ENCODE peak calls at places on chromosome 6, in four cellular contexts. X is endothelial cell, H is WTC11, Q is fibroblast of pulmonary artery. S is an unnamed sample.

GRCh38 chr6:138025528-138025941 is 81.7 kb downstream of the PERP start:
- DNase-seq in Q (no peak), H (no peak), X (no peak), S (no peak)

GRCh38 chr6:150857062-150857905 is 8.2 kb upstream of the MTHFD1L start:
- DNase-seq in Q (peak; percentile 100), H (no peak), X (no peak), S (peak; percentile 29)

GRCh38 chr6:45021652-45022051 is 306.5 kb upstream of the RUNX2 start:
- DNase-seq in H (no peak), Q (no peak), X (no peak), S (no peak)

GRCh38 chr6:121627761-121628160 is 192.3 kb downstream of the GJA1 start:
- DNase-seq in X (no peak), H (no peak), Q (no peak), S (no peak)

GRCh38 chr6:2376429-2377355 is 131.3 kb upstream of the GMDS start:
- DNase-seq in X (no peak), Q (no peak), H (no peak), S (no peak)

GRCh38 chr6:42259286-42259685 is 41.6 kb upstream of the MRPS10 start:
- DNase-seq in Q (no peak), H (no peak), X (no peak), S (no peak)

GRCh38 chr6:45586216-45587171 is 208.8 kb upstream of the SUPT3H start:
- DNase-seq in Q (no peak), X (no peak), H (no peak), S (no peak)

GRCh38 chr6:56528412-56528841 is 114.3 kb downstream of the DST start:
- DNase-seq in H (no peak), Q (peak; percentile 84), X (no peak), S (no peak)

GRCh38 chr6:35128496-35128895 is 12.6 kb downstream of the TCP11 start:
- DNase-seq in X (no peak), Q (no peak), H (no peak), S (no peak)

GRCh38 chr6:37119387-37119886 is 50.5 kb upstream of the PIM1 start:
- DNase-seq in H (no peak), X (no peak), Q (no peak), S (no peak)

GRCh38 chr6:37125779-37126553 is 44.0 kb upstream of the PIM1 start:
- DNase-seq in Q (no peak), X (peak; percentile 30), H (peak; percentile 80), S (no peak)

GRCh38 chr6:37123957-37124729 is 45.8 kb upstream of the PIM1 start:
- DNase-seq in X (no peak), H (no peak), Q (no peak), S (no peak)

GRCh38 chr6:37126554-37126906 is 43.4 kb upstream of the PIM1 start:
- DNase-seq in X (no peak), H (no peak), Q (no peak), S (no peak)

DNA sequence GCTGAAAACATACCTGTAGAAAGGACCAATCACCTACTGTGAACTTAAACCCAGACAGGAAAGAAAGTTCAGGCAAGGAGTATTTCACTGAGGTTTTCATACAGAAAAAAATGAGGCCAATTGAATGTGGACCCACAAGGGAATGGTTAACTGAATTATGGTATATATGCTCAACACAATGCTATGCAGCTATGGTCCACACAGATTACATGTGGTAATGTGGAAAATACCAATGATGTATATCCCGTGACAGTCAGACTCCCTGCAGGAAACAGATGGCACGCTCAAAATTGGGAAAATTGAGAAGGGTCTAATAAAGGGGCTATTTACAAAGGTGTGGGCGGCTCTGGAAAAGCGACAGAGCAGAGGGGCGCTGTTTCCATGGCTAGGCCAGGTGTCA is 47.1 kb upstream of the PIM1 start:
- DNase-seq in X (no peak), Q (no peak), H (no peak), S (no peak)
- TF ChIP-seq CTCF in X (no peak), Q (no peak), H (no peak), S (no peak)

GRCh38 chr6:154672086-154672485 is 61.1 kb upstream of the SCAF8 start:
- DNase-seq in H (no peak), Q (no peak), X (no peak), S (no peak)

GRCh38 chr6:154673919-154674318 is 59.3 kb upstream of the SCAF8 start:
- DNase-seq in Q (no peak), H (no peak), X (no peak), S (no peak)

DNA sequence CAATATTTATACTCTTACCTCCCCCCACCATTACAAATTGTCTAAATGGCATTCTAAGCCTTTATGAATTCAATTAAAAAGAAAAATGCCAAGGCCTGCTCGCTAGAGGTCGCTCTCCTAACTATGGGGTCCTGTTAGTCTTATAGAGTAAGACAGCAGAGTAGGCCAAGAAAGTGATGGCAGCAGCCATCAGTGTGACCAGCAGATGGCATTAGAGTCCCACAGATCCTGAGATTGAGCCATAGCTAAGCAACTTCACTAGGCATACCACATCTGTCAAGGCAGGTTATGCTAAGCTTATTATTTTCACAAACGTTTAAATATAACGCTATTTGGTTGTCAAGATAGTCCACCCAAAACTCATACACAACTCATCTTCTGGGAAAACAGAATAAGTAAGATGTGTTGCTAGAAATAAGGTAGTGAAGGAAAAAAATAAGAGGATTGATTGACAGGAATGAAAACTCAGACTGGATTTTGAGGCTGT is 57.6 kb upstream of the SCAF8 start:
- DNase-seq in H (peak; percentile 86), Q (peak; percentile 99), X (peak; percentile 87), S (peak; percentile 77)
- TF ChIP-seq CTCF in H (peak; percentile 89), Q (peak; percentile 100), X (peak; percentile 96), S (peak; percentile 66)

GRCh38 chr6:17448165-17448564 is 54.8 kb downstream of the CAP2 start:
- DNase-seq in X (no peak), H (no peak), Q (no peak), S (no peak)

GRCh38 chr6:17450825-17451224 is 57.4 kb downstream of the CAP2 start:
- DNase-seq in H (no peak), Q (no peak), X (no peak), S (no peak)

GRCh38 chr6:17442196-17442595 is 48.8 kb downstream of the CAP2 start:
- DNase-seq in H (no peak), Q (no peak), X (no peak), S (no peak)

GRCh38 chr6:17446713-17447112 is 53.3 kb downstream of the CAP2 start:
- DNase-seq in Q (no peak), X (no peak), H (peak; percentile 14), S (no peak)
- TF ChIP-seq CTCF in Q (no peak), X (no peak), H (no peak), S (no peak)

DNA sequence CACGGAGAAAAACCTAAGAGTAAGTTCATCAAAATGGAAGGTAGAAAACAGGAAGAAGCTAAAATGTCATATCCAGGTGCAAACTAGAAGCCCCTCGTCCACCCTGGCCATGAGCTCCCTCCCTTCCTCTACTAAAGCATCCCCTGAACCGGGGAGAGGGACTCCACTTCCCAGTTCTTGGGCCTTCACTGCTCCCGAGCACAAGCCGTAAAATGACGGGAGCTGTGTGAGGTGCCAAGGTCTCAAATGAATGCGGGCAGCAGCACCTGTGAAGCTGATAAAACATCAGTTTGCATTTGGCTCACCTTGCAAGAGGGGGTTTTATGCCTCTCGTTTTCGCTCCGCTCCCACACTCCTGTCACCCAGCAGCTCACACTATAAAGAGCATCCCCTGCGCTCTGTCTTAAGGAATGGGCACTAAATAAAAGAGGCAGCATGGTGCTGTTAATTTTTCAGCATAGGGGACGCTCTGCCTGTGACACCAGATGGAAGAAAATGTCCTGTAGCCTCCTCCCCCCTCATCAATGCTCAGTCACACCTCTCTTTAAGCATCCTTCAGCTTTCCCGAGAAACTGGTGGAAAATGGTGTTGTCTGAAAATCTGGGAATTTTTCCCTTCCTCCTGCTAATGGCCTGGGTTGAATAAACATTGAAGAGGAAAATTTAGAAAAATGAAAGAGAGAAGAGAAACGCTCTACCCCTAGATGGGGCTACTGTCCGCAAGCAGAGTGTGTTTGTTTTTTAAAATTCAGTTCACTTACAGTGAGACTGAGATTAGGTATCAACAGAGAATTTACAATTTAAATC is 563.0 kb upstream of the AGPAT4 start:
- DNase-seq in H (no peak), X (no peak), Q (peak; percentile 11), S (peak; percentile 8)
- TF ChIP-seq CTCF in H (no peak), X (no peak), Q (peak; percentile 20), S (no peak)

GRCh38 chr6:30690403-30691207 is at the start of gene NRM:
- DNase-seq in Q (peak; percentile 85), H (peak; percentile 80), X (peak; percentile 92), S (peak; percentile 93)
- TF ChIP-seq CTCF in Q (no peak), H (no peak), X (no peak), S (no peak)

S was measured in Calu3.